ENCODE peak calls at places on chromosomes 5 and 9, in seven cellular contexts. I is aorta, K is fibroblast of lung, A is tibial nerve, C is cardiac muscle cell, V is right atrium auricular region, D is sigmoid colon. H is an unnamed sample.

GRCh38 chr9:97753975-97754374 is 56.8 kb upstream of the XPA start:
- DNase-seq in I (no peak), K (no peak), A (no peak), C (no peak), V (no peak), D (no peak), H (no peak)

GRCh38 chr9:87670572-87671264 is 55.2 kb upstream of the CTSL start:
- DNase-seq in I (no peak), K (no peak), A (no peak), C (no peak), V (peak; percentile 53), D (no peak), H (no peak)

GRCh38 chr5:1311443-1312055 is 16.7 kb upstream of the TERT start:
- DNase-seq in I (peak; percentile 25), K (no peak), A (no peak), C (no peak), V (no peak), D (no peak), H (no peak)

GRCh38 chr5:37777472-37778135 is 62.2 kb downstream of the GDNF start:
- DNase-seq in I (no peak), K (peak; percentile 39), A (no peak), C (peak; percentile 48), V (no peak), D (peak; percentile 94), H (no peak)

GRCh38 chr5:171672556-171672955 is 113.1 kb upstream of the SMIM23 start:
- DNase-seq in I (no peak), K (no peak), A (no peak), C (no peak), V (peak; percentile 7), D (no peak), H (no peak)

GRCh38 chr9:19493174-19493811 is 84.5 kb downstream of the ACER2 start:
- DNase-seq in I (peak; percentile 76), K (peak; percentile 87), A (peak; percentile 63), C (peak; percentile 94), V (peak; percentile 74), D (no peak), H (peak; percentile 17)

GRCh38 chr5:88145603-88146467 is 122.8 kb downstream of the TMEM161B start:
- DNase-seq in I (no peak), K (peak; percentile 9), A (no peak), C (no peak), V (no peak), D (no peak), H (no peak)

GRCh38 chr5:169804861-169805260 is 167.8 kb downstream of the DOCK2 start:
- DNase-seq in I (no peak), K (peak; percentile 75), A (no peak), C (no peak), V (no peak), D (no peak), H (no peak)

GRCh38 chr9:108963459-108964143 is 29.4 kb downstream of the ABITRAM start:
- DNase-seq in I (no peak), K (no peak), A (no peak), C (peak; percentile 29), V (no peak), D (no peak), H (no peak)

GRCh38 chr5:91048073-91048472 is 335.0 kb downstream of the ARRDC3 start:
- DNase-seq in I (no peak), K (peak; percentile 11), A (no peak), C (no peak), V (no peak), D (peak; percentile 74), H (no peak)

GRCh38 chr9:116870566-116870965 is 183.5 kb downstream of the TRIM32 start:
- DNase-seq in I (no peak), K (no peak), A (no peak), C (no peak), V (no peak), D (no peak), H (no peak)

GRCh38 chr9:28264368-28264767 is 691.1 kb upstream of the C9orf72 start:
- DNase-seq in I (no peak), K (peak; percentile 50), A (no peak), C (peak; percentile 33), V (no peak), D (no peak), H (no peak)

GRCh38 chr9:137621131-137621757 is 2.4 kb downstream of the EHMT1 start:
- DNase-seq in I (no peak), K (peak; percentile 33), A (no peak), C (peak; percentile 25), V (no peak), D (no peak), H (no peak)

GRCh38 chr5:40687316-40687715 is 7.6 kb downstream of the PTGER4 start:
- DNase-seq in I (no peak), K (peak; percentile 24), A (no peak), C (no peak), V (no peak), D (no peak), H (no peak)
- H3K4me1 ChIP-seq in I (no peaks in the 10 kb centered on the region), K (peaks cover 5% of the 10 kb centered on the region), A (no peaks in the 10 kb centered on the region), C (peaks cover 8% of the 10 kb centered on the region), V (no peaks in the 10 kb centered on the region), D (peaks cover 25% of the 10 kb centered on the region), H (peaks cover 77% of the 10 kb centered on the region)

GRCh38 chr9:123128591-123128990 is 95.1 kb downstream of the GPR21 start:
- DNase-seq in I (no peak), K (no peak), A (no peak), C (no peak), V (no peak), D (no peak), H (no peak)

GRCh38 chr9:123131993-123132392 is 98.5 kb downstream of the GPR21 start:
- DNase-seq in I (no peak), K (no peak), A (no peak), C (no peak), V (no peak), D (no peak), H (no peak)

GRCh38 chr9:123129411-123129810 is 95.9 kb downstream of the GPR21 start:
- DNase-seq in I (no peak), K (no peak), A (no peak), C (no peak), V (no peak), D (no peak), H (no peak)

GRCh38 chr9:123131258-123131657 is 97.8 kb downstream of the GPR21 start:
- DNase-seq in I (no peak), K (peak; percentile 18), A (no peak), C (peak; percentile 72), V (no peak), D (no peak), H (no peak)

GRCh38 chr9:123127512-123128075 is 94.1 kb downstream of the GPR21 start:
- DNase-seq in I (no peak), K (no peak), A (no peak), C (no peak), V (no peak), D (no peak), H (no peak)
- H3K36me3 ChIP-seq in I (peaks cover 2% of the 10 kb centered on the region), K (no peaks in the 10 kb centered on the region), A (no peaks in the 10 kb centered on the region), C (peaks cover 9% of the 10 kb centered on the region), V (no peaks in the 10 kb centered on the region), D (no peaks in the 10 kb centered on the region), H (no peaks in the 10 kb centered on the region)

GRCh38 chr9:95067888-95068287 is 249.6 kb downstream of the FANCC start:
- DNase-seq in I (no peak), K (no peak), A (no peak), C (no peak), V (no peak), D (no peak), H (no peak)

GRCh38 chr9:95063300-95063699 is 254.2 kb downstream of the FANCC start:
- DNase-seq in I (no peak), K (no peak), A (no peak), C (no peak), V (no peak), D (no peak), H (no peak)

GRCh38 chr9:95062601-95063065 is 254.9 kb downstream of the FANCC start:
- DNase-seq in I (no peak), K (no peak), A (no peak), C (no peak), V (no peak), D (no peak), H (no peak)

GRCh38 chr9:95067057-95067456 is 250.5 kb downstream of the FANCC start:
- DNase-seq in I (no peak), K (no peak), A (no peak), C (no peak), V (no peak), D (no peak), H (no peak)

DNA sequence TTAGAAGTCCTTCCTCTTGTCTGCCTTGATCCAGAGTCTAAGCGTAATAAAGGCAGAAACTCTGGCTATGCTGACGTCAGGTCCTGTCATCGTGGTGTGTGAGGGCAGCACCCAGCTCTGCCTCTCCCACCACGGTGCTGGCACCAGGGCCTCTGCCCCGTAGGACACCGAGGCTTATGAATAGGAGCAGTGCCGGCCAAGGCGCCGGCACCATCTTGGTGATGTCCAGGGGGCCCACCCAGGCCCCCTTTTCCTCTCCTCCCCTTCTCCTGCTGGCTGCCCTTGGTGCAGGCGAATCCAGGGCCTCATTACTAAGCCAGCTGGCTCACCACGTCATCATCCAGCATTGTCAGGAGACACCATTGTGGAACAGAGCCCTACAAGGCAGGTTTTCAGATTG is 252.3 kb downstream of the FANCC start:
- DNase-seq in I (peak; percentile 59), K (no peak), A (no peak), C (no peak), V (no peak), D (peak; percentile 80), H (no peak)
- H3K27ac ChIP-seq in I (peak overlapping the region; percentile 46), K (peak overlapping the region; percentile 55), A (peak overlapping the region; percentile 81), C (no peak overlapping the region), V (peak overlapping the region; percentile 75), D (peak overlapping the region; percentile 99), H (no peak overlapping the region)

GRCh38 chr5:124741711-124742496 is 4.5 kb downstream of the ZNF608 start:
- DNase-seq in I (no peak), K (peak; percentile 92), A (no peak), C (peak; percentile 96), V (no peak), D (no peak), H (no peak)

GRCh38 chr5:124742983-124743533 is 3.4 kb downstream of the ZNF608 start:
- DNase-seq in I (no peak), K (peak; percentile 82), A (no peak), C (peak; percentile 85), V (peak; percentile 70), D (peak; percentile 73), H (no peak)

GRCh38 chr5:124742521-124742920 is 3.9 kb downstream of the ZNF608 start:
- DNase-seq in I (no peak), K (no peak), A (no peak), C (no peak), V (no peak), D (no peak), H (no peak)

GRCh38 chr5:124744170-124744911 is 2.1 kb downstream of the ZNF608 start:
- DNase-seq in I (peak; percentile 65), K (peak; percentile 61), A (no peak), C (peak; percentile 51), V (peak; percentile 76), D (peak; percentile 85), H (no peak)

DNA sequence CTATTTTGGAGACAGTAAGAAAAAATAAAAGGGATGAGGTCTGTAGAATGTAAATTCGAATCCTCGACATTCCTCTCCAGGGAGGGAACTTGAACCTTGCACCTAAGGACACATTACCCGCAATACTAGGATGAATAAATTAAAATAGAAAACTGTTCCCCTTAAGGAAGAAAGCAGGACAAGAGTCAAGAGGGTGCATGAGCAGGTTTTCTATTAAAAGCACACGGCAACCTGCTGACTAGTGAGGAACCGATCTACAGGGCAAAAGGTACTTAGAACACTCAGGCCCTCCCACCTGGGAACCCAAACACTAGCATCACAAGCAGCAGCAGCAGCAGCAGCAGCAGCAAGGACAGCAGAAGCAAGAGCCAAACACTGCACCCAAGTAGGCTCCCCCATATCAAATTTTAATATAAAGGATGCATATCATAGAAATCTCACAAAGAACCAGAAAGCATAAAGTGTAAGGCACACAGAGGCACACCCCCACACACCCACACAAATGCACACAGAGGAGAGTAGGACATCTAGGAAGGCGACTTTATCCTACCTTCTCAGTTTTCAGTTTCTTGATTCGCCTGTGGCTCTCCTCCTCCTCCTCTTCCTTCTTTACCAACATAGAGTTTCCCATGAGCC is 2.8 kb downstream of the ZNF608 start:
- DNase-seq in I (no peak), K (no peak), A (no peak), C (no peak), V (no peak), D (no peak), H (no peak)
- H3K4me1 ChIP-seq in I (no peaks in the 10 kb centered on the region), K (peaks cover 6% of the 10 kb centered on the region), A (no peaks in the 10 kb centered on the region), C (peaks cover 36% of the 10 kb centered on the region), V (no peaks in the 10 kb centered on the region), D (peaks cover 36% of the 10 kb centered on the region), H (no peaks in the 10 kb centered on the region)